ENCODE peak calls at places on chromosomes 3 and 15, in nine cellular contexts. T is activated T-cell treated with anti-CD3 and anti-CD28 coated beads for 48 hours; W is psoas muscle; E is NCI-H774; C is Calu3; K is CD4-positive, alpha-beta memory T cell; V is SK-N-SH; P is activated CD8-positive, alpha-beta T cell treated with anti-CD3 and anti-CD28 coated beads, Interleukin-2, amount 10 ng/mL, durations not matched to agents 7 days and 5 days; H is stimulated activated CD8-positive, alpha-beta memory T cell treated with anti-CD3 and anti-CD28 coated beads, Interleukin-4, amount 100 ng/mL, for 4 hours. L is an unnamed sample.

GRCh38 chr3:51642462-51642861 is 28.6 kb upstream of the TEX264 start:
- DNase-seq in C (no peak), T (no peak), P (no peak), K (no peak), E (no peak), V (no peak), H (no peak), W (no peak), L (no peak)

GRCh38 chr3:24499991-24500390 is 5.3 kb upstream of the THRB start:
- DNase-seq in C (no peak), K (no peak), E (no peak), P (no peak), W (no peak), H (no peak), V (no peak), T (no peak), L (no peak)

GRCh38 chr15:41994171-41994650 is 21.9 kb upstream of the EHD4 start:
- DNase-seq in C (no peak), P (no peak), W (no peak), K (no peak), E (no peak), V (no peak), T (no peak), H (no peak), L (peak; percentile 64)

GRCh38 chr15:85030301-85031049 is 48.8 kb downstream of the PDE8A start:
- DNase-seq in P (no peak), E (no peak), W (no peak), V (no peak), K (peak; percentile 51), T (no peak), H (no peak), C (no peak), L (no peak)

GRCh38 chr15:90519688-90520087 is 10.0 kb upstream of the CRTC3 start:
- DNase-seq in H (no peak), W (no peak), T (no peak), K (no peak), E (no peak), V (no peak), P (no peak), C (no peak), L (no peak)

GRCh38 chr3:98027084-98027445 is 8.1 kb downstream of the GABRR3 start:
- DNase-seq in E (no peak), C (no peak), P (no peak), T (no peak), V (no peak), H (no peak), W (no peak), K (no peak), L (no peak)

GRCh38 chr3:142940472-142940871 is 23.0 kb downstream of the PAQR9 start:
- DNase-seq in T (no peak), V (no peak), P (no peak), E (no peak), H (no peak), K (no peak), C (no peak), W (no peak), L (no peak)

GRCh38 chr3:94303897-94304296 is 241.0 kb downstream of the NSUN3 start:
- DNase-seq in W (no peak), K (no peak), T (no peak), V (no peak), P (no peak), C (no peak), H (no peak), E (no peak), L (peak; percentile 54)

GRCh38 chr3:192906940-192907339 is 10.7 kb downstream of the MB21D2 start:
- DNase-seq in C (no peak), K (no peak), V (peak; percentile 62), T (no peak), H (no peak), W (no peak), P (no peak), E (peak; percentile 26), L (no peak)

GRCh38 chr15:55108858-55109518 is 87.8 kb downstream of the RSL24D1 start:
- DNase-seq in P (peak; percentile 75), H (no peak), K (no peak), E (peak; percentile 28), T (peak; percentile 48), C (peak; percentile 82), V (peak; percentile 58), W (peak; percentile 64), L (peak; percentile 83)

GRCh38 chr3:123618768-123619484 is 34.1 kb upstream of the HACD2 start:
- DNase-seq in H (no peak), C (peak; percentile 46), P (no peak), W (peak; percentile 56), V (no peak), T (no peak), E (no peak), K (no peak), L (peak; percentile 92)

GRCh38 chr3:69906351-69906966 is 93.1 kb upstream of the SAMMSON start:
- DNase-seq in H (no peak), E (no peak), T (no peak), C (no peak), W (no peak), K (no peak), P (no peak), V (no peak), L (no peak)

GRCh38 chr15:71114887-71115566 is at the start of gene THSD4:
- DNase-seq in V (peak; percentile 96), T (peak; percentile 67), C (peak; percentile 88), E (peak; percentile 74), K (no peak), W (peak; percentile 69), H (no peak), P (peak; percentile 70), L (peak; percentile 75)

GRCh38 chr15:74339371-74339770 is 28.1 kb downstream of the CYP11A1 start:
- DNase-seq in E (no peak), T (no peak), C (no peak), K (no peak), P (no peak), V (no peak), H (no peak), W (no peak), L (peak; percentile 18)

GRCh38 chr15:63877713-63878271 is 44.0 kb upstream of the HERC1 start:
- DNase-seq in C (no peak), V (no peak), T (no peak), W (no peak), H (no peak), P (no peak), E (no peak), K (no peak), L (no peak)

GRCh38 chr15:100785181-100786138 is 94.2 kb upstream of the ALDH1A3 start:
- DNase-seq in T (no peak), E (no peak), K (no peak), H (no peak), P (no peak), W (no peak), C (no peak), V (no peak), L (no peak)

GRCh38 chr3:152830245-152830644 is 4.7 kb upstream of the P2RY1 start:
- DNase-seq in E (no peak), C (no peak), V (no peak), T (no peak), H (no peak), K (no peak), W (no peak), P (no peak), L (no peak)

GRCh38 chr3:156615592-156616173 is 58.7 kb upstream of the TIPARP start:
- DNase-seq in H (no peak), V (no peak), W (no peak), T (no peak), C (no peak), P (no peak), E (no peak), K (no peak), L (no peak)

L was measured in aorta.